ENCODE peak calls at places on chromosome 20, in nine cellular contexts. H, E, R, Y, P, W, N, Z and D are unnamed samples.

GRCh38 chr20:58627212-58628072 is 23.6 kb upstream of the STX16 start:
- DNase-seq in W (no peak), N (no peak), P (no peak), E (no peak), H (no peak), Y (no peak), R (no peak), Z (no peak), D (no peak)

GRCh38 chr20:51385941-51386530 is 156.5 kb downstream of the NFATC2 start:
- DNase-seq in H (no peak), E (peak), Y (no peak), Z (peak), R (peak), N (no peak), W (no peak), P (no peak), D (no peak)

GRCh38 chr20:17752452-17752851 is 52.7 kb downstream of the BANF2 start:
- DNase-seq in N (no peak), H (no peak), Y (no peak), P (no peak), R (no peak), Z (no peak), E (no peak), W (no peak), D (no peak)

GRCh38 chr20:36472656-36473071 is 68.7 kb upstream of the MYL9 start:
- DNase-seq in H (peak), E (peak), P (no peak), Z (peak), N (peak), R (peak), W (peak), Y (peak), D (no peak)

GRCh38 chr20:63500902-63501817 is 2.3 kb upstream of the EEF1A2 start:
- DNase-seq in Y (no peak), P (no peak), E (no peak), Z (no peak), R (no peak), W (peak), N (peak), H (no peak), D (no peak)

GRCh38 chr20:7031222-7031621 is 263.7 kb downstream of the BMP2 start:
- DNase-seq in P (no peak), W (no peak), H (no peak), N (no peak), Y (no peak), E (no peak), R (peak), Z (peak), D (no peak)

GRCh38 chr20:6095409-6095808 is 27.4 kb downstream of the FERMT1 start:
- DNase-seq in E (no peak), Y (no peak), H (no peak), W (no peak), Z (no peak), P (no peak), R (no peak), N (no peak), D (no peak)

GRCh38 chr20:23047738-23048214 is 1.7 kb downstream of the THBD start:
- DNase-seq in R (no peak), Y (no peak), H (peak), P (no peak), N (peak), W (peak), Z (no peak), E (no peak), D (no peak)